ENCODE peak calls at places on chromosomes 4 and X, in seven cellular contexts. L is H9, J is IMR-90, G is trophoblast cell, O is neuronal stem cell, S is mesenchymal stem cell, M is H1. Z is an unnamed sample.

GRCh38 chrX:48498374-48498809 is 10.4 kb upstream of the PORCN start:
- DNase-seq in L (no peak), J (peak; percentile 74), G (no peak), O (no peak), S (peak; percentile 78), M (no peak), Z (no peak)

GRCh38 chr4:69038582-69038981 is 57.7 kb upstream of the UGT2B7 start:
- DNase-seq in L (no peak), J (peak; percentile 63), G (no peak), O (no peak), S (no peak), M (no peak), Z (no peak)

GRCh38 chr4:62269918-62270317 is 1069.8 kb downstream of the ADGRL3 start:
- DNase-seq in L (no peak), J (no peak), G (no peak), O (no peak), S (no peak), M (no peak), Z (no peak)

GRCh38 chr4:183721207-183722081 is 62.4 kb downstream of the TRAPPC11 start:
- DNase-seq in L (peak; percentile 84), J (peak; percentile 41), G (peak; percentile 60), O (no peak), S (no peak), M (peak; percentile 10), Z (peak; percentile 44)

GRCh38 chrX:72604112-72604511 is 31.5 kb upstream of the HDAC8 start:
- DNase-seq in L (no peak), J (no peak), G (no peak), O (no peak), S (no peak), M (no peak), Z (no peak)

GRCh38 chrX:46662188-46662587 is 88.6 kb downstream of the CHST7 start:
- DNase-seq in L (no peak), J (no peak), G (no peak), O (no peak), S (no peak), M (no peak), Z (no peak)

GRCh38 chr4:26074672-26075071 is 160.7 kb downstream of the SMIM20 start:
- DNase-seq in L (no peak), J (no peak), G (peak; percentile 17), O (no peak), S (peak; percentile 13), M (no peak), Z (peak; percentile 18)

GRCh38 chr4:153364061-153364460 is 19.6 kb downstream of the MND1 start:
- DNase-seq in L (no peak), J (no peak), G (no peak), O (no peak), S (no peak), M (no peak), Z (no peak)

GRCh38 chr4:111630705-111631104 is 514.5 kb upstream of the FAM241A start:
- DNase-seq in L (no peak), J (peak; percentile 42), G (no peak), O (no peak), S (peak; percentile 53), M (no peak), Z (peak; percentile 41)

GRCh38 chrX:150409964-150410363 is 46.8 kb downstream of the MAMLD1 start:
- DNase-seq in L (no peak), J (no peak), G (no peak), O (no peak), S (no peak), M (no peak), Z (peak; percentile 19)

GRCh38 chr4:89509708-89510269 is 202.2 kb upstream of the GPRIN3 start:
- DNase-seq in L (no peak), J (peak; percentile 84), G (no peak), O (no peak), S (no peak), M (no peak), Z (no peak)

GRCh38 chrX:118541482-118541881 is 45.9 kb downstream of the DOCK11 start:
- DNase-seq in L (no peak), J (no peak), G (no peak), O (no peak), S (no peak), M (no peak), Z (no peak)

GRCh38 chr4:101127176-101127790 is 220.0 kb downstream of the PPP3CA start:
- DNase-seq in L (no peak), J (no peak), G (no peak), O (no peak), S (no peak), M (no peak), Z (no peak)

GRCh38 chrX:99398578-99398977 is 1011.5 kb downstream of the PCDH19 start:
- DNase-seq in L (no peak), J (no peak), G (no peak), O (no peak), S (no peak), M (no peak), Z (no peak)

GRCh38 chrX:69021095-69021494 is 144.2 kb downstream of the PJA1 start:
- DNase-seq in L (no peak), J (no peak), G (no peak), O (no peak), S (no peak), M (no peak), Z (no peak)

GRCh38 chr4:113294910-113295309 is 245.5 kb downstream of the ANK2 start:
- DNase-seq in L (no peak), J (no peak), G (no peak), O (no peak), S (no peak), M (no peak), Z (no peak)

GRCh38 chrX:136607236-136607635 is 40.7 kb upstream of the CD40LG start:
- DNase-seq in L (no peak), J (no peak), G (no peak), O (no peak), S (no peak), M (no peak), Z (no peak)

GRCh38 chrX:850471-850916 is 219.9 kb downstream of the SHOX start:
- DNase-seq in L (no peak), J (no peak), G (no peak), O (no peak), S (no peak), M (no peak), Z (no peak)

GRCh38 chr4:151534195-151534594 is 125.2 kb downstream of the FHIP1A start:
- DNase-seq in L (no peak), J (no peak), G (no peak), O (no peak), S (no peak), M (no peak), Z (no peak)

GRCh38 chr4:88382621-88383020 is 4.0 kb downstream of the HERC6 start:
- DNase-seq in L (no peak), J (no peak), G (no peak), O (no peak), S (no peak), M (no peak), Z (no peak)

GRCh38 chrX:55907968-55908607 is 190.5 kb downstream of the RRAGB start:
- DNase-seq in L (peak; percentile 83), J (no peak), G (peak; percentile 54), O (peak; percentile 37), S (peak; percentile 61), M (peak; percentile 44), Z (peak; percentile 91)

GRCh38 chr4:113665036-113665435 is 96.5 kb downstream of the CAMK2D start:
- DNase-seq in L (no peak), J (no peak), G (no peak), O (no peak), S (no peak), M (no peak), Z (no peak)

GRCh38 chrX:9573282-9574106 is 108.6 kb downstream of the TBL1X start:
- DNase-seq in L (peak; percentile 38), J (no peak), G (no peak), O (no peak), S (no peak), M (no peak), Z (peak; percentile 20)

GRCh38 chr4:3704669-3705068 is 61.5 kb upstream of the ADRA2C start:
- DNase-seq in L (no peak), J (no peak), G (no peak), O (no peak), S (no peak), M (no peak), Z (no peak)
- H3K23ac ChIP-seq in L (no peak overlapping the region), J (no peak overlapping the region), G (no peak overlapping the region), O (no peak overlapping the region), S (no peak overlapping the region), M (no peak overlapping the region), Z (no peak overlapping the region)

GRCh38 chrX:129641941-129642340 is 12.8 kb downstream of the APLN start:
- DNase-seq in L (no peak), J (peak; percentile 51), G (no peak), O (no peak), S (peak; percentile 29), M (no peak), Z (no peak)
- H3K23ac ChIP-seq in L (no peak overlapping the region), J (no peak overlapping the region), G (no peak overlapping the region), O (no peak overlapping the region), S (no peak overlapping the region), M (no peak overlapping the region), Z (no peak overlapping the region)

DNA sequence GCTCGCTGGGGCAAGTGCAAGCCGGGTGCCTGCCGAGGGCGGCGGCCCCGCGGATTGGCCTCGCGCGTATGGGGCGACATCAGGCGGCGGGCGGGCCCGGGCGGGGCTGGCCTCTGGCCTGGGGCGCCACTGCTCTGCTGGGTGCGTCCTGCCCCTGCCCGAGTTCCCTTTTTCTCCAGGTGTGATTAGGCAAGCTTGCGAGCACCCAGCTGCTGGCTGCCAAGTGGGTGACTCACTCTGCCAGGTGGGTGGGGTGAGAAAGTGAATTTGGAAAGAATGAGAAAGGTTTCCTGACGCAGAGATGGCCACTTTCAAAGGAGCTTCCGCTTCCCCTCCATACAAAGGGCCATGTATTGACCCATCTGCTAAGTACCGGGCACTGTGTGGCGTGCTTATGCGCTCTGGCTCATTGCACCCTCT is 32.5 kb downstream of the FGFBP1 start:
- DNase-seq in L (peak; percentile 96), J (no peak), G (peak; percentile 97), O (no peak), S (peak; percentile 38), M (peak; percentile 80), Z (peak; percentile 96)
- H3K23ac ChIP-seq in L (no peak overlapping the region), J (no peak overlapping the region), G (no peak overlapping the region), O (no peak overlapping the region), S (peak overlapping the region; percentile 68), M (no peak overlapping the region), Z (no peak overlapping the region)

GRCh38 chrX:39805022-39805421 is 292.7 kb downstream of the BCOR start:
- DNase-seq in L (no peak), J (no peak), G (peak; percentile 54), O (no peak), S (no peak), M (no peak), Z (peak; percentile 21)

GRCh38 chrX:39808471-39808917 is 289.3 kb downstream of the BCOR start:
- DNase-seq in L (no peak), J (peak; percentile 80), G (peak; percentile 85), O (no peak), S (peak; percentile 81), M (no peak), Z (peak; percentile 85)

GRCh38 chrX:39805825-39806224 is 291.9 kb downstream of the BCOR start:
- DNase-seq in L (no peak), J (no peak), G (no peak), O (no peak), S (no peak), M (no peak), Z (no peak)

GRCh38 chrX:39802354-39802753 is 295.4 kb downstream of the BCOR start:
- DNase-seq in L (no peak), J (no peak), G (no peak), O (no peak), S (no peak), M (no peak), Z (no peak)

DNA sequence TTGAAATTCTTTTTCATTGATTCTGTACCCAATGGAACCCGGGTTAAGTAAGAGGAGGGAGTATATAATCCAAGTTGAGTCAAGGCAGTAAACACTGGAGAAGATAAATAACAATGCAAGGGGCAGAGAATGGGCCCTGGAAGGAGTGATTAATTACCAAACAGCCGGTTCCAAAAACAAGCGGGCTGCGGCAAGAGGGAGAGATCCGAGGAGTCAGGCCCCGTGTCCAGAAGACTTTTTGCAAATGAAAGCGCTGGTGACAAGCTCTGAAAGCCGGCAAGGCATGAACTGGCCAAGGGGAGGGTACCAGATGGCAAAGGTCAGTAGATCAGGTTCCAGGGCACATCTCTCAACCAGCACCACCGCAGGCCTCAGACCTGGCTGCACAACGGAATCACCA is 294.9 kb downstream of the BCOR start:
- DNase-seq in L (no peak), J (no peak), G (no peak), O (no peak), S (no peak), M (no peak), Z (no peak)
- H3K23ac ChIP-seq in L (no peak overlapping the region), J (no peak overlapping the region), G (no peak overlapping the region), O (no peak overlapping the region), S (no peak overlapping the region), M (no peak overlapping the region), Z (no peak overlapping the region)

Z was measured in mesendoderm.